ENCODE peak calls at places on chromosomes 16 and 17, in six cellular contexts. B, W, G, L, J and I are unnamed samples.

GRCh38 chr17:82703935-82704865 is 5.7 kb upstream of the RAB40B start:
- DNase-seq in B (no peak), L (peak), W (no peak), J (no peak), G (no peak), I (no peak)

GRCh38 chr17:31148205-31148604 is 53.4 kb downstream of the NF1 start:
- DNase-seq in W (no peak), J (no peak), B (no peak), G (peak), L (no peak), I (no peak)

GRCh38 chr17:29710891-29711418 is 88.2 kb upstream of the CORO6 start:
- DNase-seq in J (no peak), W (no peak), G (peak), B (no peak), L (no peak), I (no peak)

GRCh38 chr16:11370084-11370931 is 25.0 kb downstream of the RMI2 start:
- DNase-seq in B (no peak), W (no peak), J (no peak), G (no peak), L (no peak), I (peak)

GRCh38 chr17:50620848-50621247 is 13.8 kb upstream of the ABCC3 start:
- DNase-seq in J (no peak), B (no peak), G (no peak), L (no peak), W (no peak), I (no peak)

GRCh38 chr17:40303009-40303657 is 5.8 kb upstream of the RARA start:
- DNase-seq in G (peak), J (no peak), W (peak), L (peak), B (no peak), I (peak)

GRCh38 chr17:48192321-48192731 is 84.8 kb downstream of the SNX11 start:
- DNase-seq in J (no peak), L (peak), B (no peak), G (no peak), W (no peak), I (no peak)

GRCh38 chr17:9937164-9937835 is 32.2 kb upstream of the RCVRN start:
- DNase-seq in J (no peak), G (no peak), B (no peak), W (no peak), L (no peak), I (no peak)

GRCh38 chr17:74446551-74447500 is 14.9 kb downstream of the GPRC5C start:
- DNase-seq in W (no peak), B (no peak), G (no peak), L (no peak), J (no peak), I (no peak)

GRCh38 chr17:30567231-30568116 is 90.3 kb downstream of the GOSR1 start:
- DNase-seq in L (no peak), J (no peak), G (no peak), W (no peak), B (no peak), I (no peak)

GRCh38 chr17:45702666-45703266 is 81.4 kb upstream of the CRHR1 start:
- DNase-seq in W (no peak), G (peak), J (no peak), B (no peak), L (peak), I (no peak)

GRCh38 chr16:27426423-27427408 is 24.7 kb downstream of the IL21R start:
- DNase-seq in L (peak), G (peak), J (peak), B (peak), W (peak), I (peak)

GRCh38 chr17:73591278-73592078 is 52.8 kb downstream of the SDK2 start:
- DNase-seq in B (no peak), L (no peak), J (peak), W (peak), G (no peak), I (peak)

GRCh38 chr16:15507299-15507958 is 73.0 kb downstream of the BMERB1 start:
- DNase-seq in L (no peak), B (no peak), G (peak), J (no peak), W (no peak), I (no peak)

GRCh38 chr17:72119963-72120877 is 600 bp upstream of the SOX9 start:
- DNase-seq in G (peak), L (peak), W (no peak), B (no peak), J (no peak), I (no peak)

GRCh38 chr17:17562145-17562529 is 29.4 kb downstream of the PEMT start:
- DNase-seq in L (no peak), B (no peak), G (no peak), W (no peak), J (no peak), I (no peak)

GRCh38 chr16:180101-180920 is at the start of gene HBQ1:
- DNase-seq in G (no peak), W (no peak), J (peak), L (peak), B (no peak), I (peak)

GRCh38 chr17:80566054-80566400 is 21.4 kb downstream of the RPTOR start:
- DNase-seq in G (no peak), W (no peak), J (no peak), B (no peak), L (no peak), I (no peak)

GRCh38 chr16:68985855-68986254 is 119.6 kb upstream of the HAS3 start:
- DNase-seq in G (peak), J (no peak), B (no peak), W (no peak), L (no peak), I (no peak)

GRCh38 chr17:45429338-45430005 is 3.2 kb downstream of the ARHGAP27 start:
- DNase-seq in G (no peak), W (no peak), B (no peak), L (no peak), J (no peak), I (peak)

GRCh38 chr16:88896238-88897065 is 30.0 kb upstream of the PABPN1L start:
- DNase-seq in G (no peak), J (no peak), B (no peak), W (no peak), L (no peak), I (no peak)

GRCh38 chr16:70396209-70396904 is 42.5 kb downstream of the ST3GAL2 start:
- DNase-seq in L (no peak), B (no peak), J (no peak), G (peak), W (no peak), I (no peak)

GRCh38 chr16:79653337-79654000 is 52.9 kb upstream of the MAF start:
- DNase-seq in L (no peak), G (no peak), J (no peak), B (no peak), W (no peak), I (no peak)